ENCODE peak calls at places on chromosomes 11 and 22, in seven cellular contexts. J, K, S, G, V, D and N are unnamed samples.

GRCh38 chr11:128506999-128507591 is 80.3 kb downstream of the ETS1 start:
- DNase-seq in J (peak), K (no peak), S (peak), G (no peak), V (peak), D (peak), N (no peak)

GRCh38 chr11:57001674-57002401 is 13.1 kb downstream of the OR5AK2 start:
- DNase-seq in J (no peak), K (no peak), S (no peak), G (peak), V (no peak), D (peak), N (no peak)

GRCh38 chr11:947744-948143 is 22.1 kb downstream of the AP2A2 start:
- DNase-seq in J (no peak), K (no peak), S (no peak), G (no peak), V (no peak), D (no peak), N (no peak)

GRCh38 chr11:61793084-61793828 is 545 bp downstream of the FEN1 start:
- DNase-seq in J (no peak), K (no peak), S (no peak), G (no peak), V (no peak), D (no peak), N (no peak)

GRCh38 chr11:130146797-130147196 is 12.8 kb upstream of the ST14 start:
- DNase-seq in J (peak), K (no peak), S (peak), G (no peak), V (no peak), D (no peak), N (no peak)

GRCh38 chr11:60871378-60872061 is 4.2 kb downstream of the ZP1 start:
- DNase-seq in J (no peak), K (no peak), S (no peak), G (no peak), V (no peak), D (peak), N (no peak)

GRCh38 chr11:122115520-122116343 is at the start of gene BLID:
- DNase-seq in J (no peak), K (no peak), S (peak), G (no peak), V (no peak), D (peak), N (peak)

GRCh38 chr11:17748761-17749721 is 14.5 kb downstream of the KCNC1 start:
- DNase-seq in J (no peak), K (no peak), S (no peak), G (no peak), V (no peak), D (no peak), N (peak)

GRCh38 chr11:16669799-16670415 is 68.5 kb upstream of the C11orf58 start:
- DNase-seq in J (no peak), K (peak), S (no peak), G (no peak), V (no peak), D (peak), N (no peak)

GRCh38 chr11:59614277-59615131 is 1.1 kb downstream of the OSBP start:
- DNase-seq in J (no peak), K (no peak), S (no peak), G (peak), V (no peak), D (no peak), N (no peak)

GRCh38 chr22:38735465-38736256 is 20.1 kb downstream of the SUN2 start:
- DNase-seq in J (no peak), K (no peak), S (no peak), G (no peak), V (no peak), D (no peak), N (no peak)

GRCh38 chr11:72598901-72599300 is 75.3 kb downstream of the PDE2A start:
- DNase-seq in J (no peak), K (no peak), S (peak), G (peak), V (no peak), D (peak), N (no peak)

GRCh38 chr22:41857160-41857859 is 24.4 kb downstream of the SREBF2 start:
- DNase-seq in J (no peak), K (peak), S (peak), G (peak), V (no peak), D (peak), N (no peak)

GRCh38 chr11:81444306-81444705 is 1289.4 kb downstream of the FAM181B start:
- DNase-seq in J (no peak), K (no peak), S (no peak), G (no peak), V (no peak), D (no peak), N (no peak)

GRCh38 chr11:78564037-78564888 is 10.4 kb downstream of the NARS2 start:
- DNase-seq in J (peak), K (no peak), S (peak), G (peak), V (no peak), D (peak), N (no peak)

GRCh38 chr11:121553806-121554205 is 101.0 kb upstream of the SORL1-AS1 start:
- DNase-seq in J (no peak), K (no peak), S (peak), G (no peak), V (no peak), D (peak), N (no peak)

GRCh38 chr11:61473370-61474025 is 35.1 kb upstream of the LRRC10B start:
- DNase-seq in J (no peak), K (no peak), S (no peak), G (no peak), V (no peak), D (peak), N (no peak)

GRCh38 chr22:37982151-37982838 is 2.1 kb downstream of the SOX10 start:
- DNase-seq in J (no peak), K (no peak), S (no peak), G (no peak), V (no peak), D (no peak), N (no peak)

GRCh38 chr11:11288972-11289616 is 64.0 kb downstream of the CSNK2A3 start:
- DNase-seq in J (no peak), K (no peak), S (no peak), G (no peak), V (no peak), D (no peak), N (no peak)

GRCh38 chr11:36347384-36347906 is 51.4 kb downstream of the PRR5L start:
- DNase-seq in J (no peak), K (no peak), S (no peak), G (no peak), V (no peak), D (no peak), N (no peak)

GRCh38 chr22:47233316-47234243 is 471.1 kb downstream of the TBC1D22A start:
- DNase-seq in J (no peak), K (no peak), S (no peak), G (no peak), V (no peak), D (no peak), N (no peak)

GRCh38 chr11:120431633-120432032 is 79.9 kb upstream of the GRIK4 start:
- DNase-seq in J (no peak), K (peak), S (no peak), G (peak), V (no peak), D (peak), N (no peak)

GRCh38 chr11:120719348-120719747 is 207.8 kb downstream of the GRIK4 start:
- DNase-seq in J (no peak), K (no peak), S (no peak), G (no peak), V (no peak), D (peak), N (no peak)

GRCh38 chr11:31826530-31827438 is 15.7 kb upstream of the PAX6 start:
- DNase-seq in J (no peak), K (no peak), S (no peak), G (no peak), V (no peak), D (no peak), N (no peak)

GRCh38 chr22:44389926-44390925 is 77.5 kb upstream of the SHISAL1 start:
- DNase-seq in J (no peak), K (no peak), S (no peak), G (no peak), V (no peak), D (no peak), N (no peak)

GRCh38 chr11:35853871-35854270 is 90.0 kb upstream of the LDLRAD3 start:
- DNase-seq in J (no peak), K (no peak), S (no peak), G (no peak), V (no peak), D (no peak), N (no peak)

GRCh38 chr11:2752923-2753322 is 53.1 kb upstream of the KCNQ1OT1 start:
- DNase-seq in J (no peak), K (no peak), S (peak), G (no peak), V (no peak), D (peak), N (peak)

GRCh38 chr11:15988693-15989231 is 367.6 kb downstream of the SOX6 start:
- DNase-seq in J (no peak), K (no peak), S (no peak), G (no peak), V (no peak), D (no peak), N (no peak)

GRCh38 chr11:123125169-123125568 is 63.2 kb upstream of the HSPA8 start:
- DNase-seq in J (no peak), K (no peak), S (no peak), G (no peak), V (no peak), D (no peak), N (no peak)

GRCh38 chr11:65879622-65880021 is at the start of gene CTSW:
- DNase-seq in J (no peak), K (no peak), S (no peak), G (no peak), V (no peak), D (no peak), N (no peak)

GRCh38 chr11:68841718-68842426 is at the start of gene CPT1A:
- DNase-seq in J (peak), K (peak), S (peak), G (peak), V (no peak), D (peak), N (peak)

GRCh38 chr11:68311155-68312116 is 955 bp upstream of the LRP5 start:
- DNase-seq in J (no peak), K (no peak), S (no peak), G (no peak), V (no peak), D (no peak), N (no peak)

GRCh38 chr11:47208628-47209027 is 6.1 kb upstream of the DDB2 start:
- DNase-seq in J (no peak), K (no peak), S (no peak), G (no peak), V (no peak), D (no peak), N (no peak)

GRCh38 chr11:47215366-47215925 is 672 bp downstream of the DDB2 start:
- DNase-seq in J (no peak), K (no peak), S (no peak), G (peak), V (no peak), D (no peak), N (no peak)

GRCh38 chr11:47216141-47216798 is 1.5 kb downstream of the DDB2 start:
- DNase-seq in J (peak), K (peak), S (peak), G (peak), V (no peak), D (peak), N (no peak)

GRCh38 chr11:47212938-47213337 is 1.8 kb upstream of the DDB2 start:
- DNase-seq in J (no peak), K (no peak), S (peak), G (no peak), V (no peak), D (no peak), N (peak)

GRCh38 chr11:47213985-47214564 is 699 bp upstream of the DDB2 start:
- DNase-seq in J (peak), K (peak), S (peak), G (peak), V (peak), D (peak), N (peak)
- TF ChIP-seq POLR2A in J (peak), K (peak), S (peak), G (no peak), V (peak), D (no peak), N (peak)

GRCh38 chr22:26502688-26503561 is 9.3 kb downstream of the TFIP11 start:
- DNase-seq in J (no peak), K (no peak), S (peak), G (peak), V (no peak), D (peak), N (no peak)

GRCh38 chr22:26508148-26508547 is 4.1 kb downstream of the TFIP11 start:
- DNase-seq in J (no peak), K (no peak), S (no peak), G (no peak), V (no peak), D (no peak), N (no peak)

GRCh38 chr22:26499188-26499703 is 13.0 kb downstream of the TFIP11 start:
- DNase-seq in J (no peak), K (no peak), S (no peak), G (no peak), V (no peak), D (no peak), N (no peak)

GRCh38 chr22:26501996-26502395 is 10.3 kb downstream of the TFIP11 start:
- DNase-seq in J (no peak), K (no peak), S (no peak), G (no peak), V (no peak), D (no peak), N (no peak)

DNA sequence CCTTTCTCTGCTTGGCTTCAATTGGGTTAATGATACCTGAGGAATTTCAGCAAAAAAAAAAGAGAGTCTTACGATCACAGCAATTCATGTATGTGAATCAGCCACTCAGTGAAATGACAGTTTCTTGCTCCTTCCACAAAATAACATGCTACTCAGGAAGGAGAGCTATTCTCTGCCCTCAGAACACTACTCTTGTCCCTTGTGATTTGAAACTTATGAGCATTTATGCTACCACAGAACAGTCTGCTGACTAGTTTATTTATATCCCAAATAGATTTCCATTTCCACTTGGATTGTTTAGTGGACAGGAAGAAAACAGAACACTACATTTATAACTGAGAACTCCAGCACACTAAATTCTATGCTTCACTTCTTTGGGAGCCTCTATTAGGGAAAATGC is 8.5 kb downstream of the TFIP11 start:
- DNase-seq in J (no peak), K (no peak), S (no peak), G (no peak), V (no peak), D (no peak), N (no peak)
- TF ChIP-seq POLR2A in J (no peak), K (no peak), S (no peak), G (no peak), V (no peak), D (no peak), N (no peak)

DNA sequence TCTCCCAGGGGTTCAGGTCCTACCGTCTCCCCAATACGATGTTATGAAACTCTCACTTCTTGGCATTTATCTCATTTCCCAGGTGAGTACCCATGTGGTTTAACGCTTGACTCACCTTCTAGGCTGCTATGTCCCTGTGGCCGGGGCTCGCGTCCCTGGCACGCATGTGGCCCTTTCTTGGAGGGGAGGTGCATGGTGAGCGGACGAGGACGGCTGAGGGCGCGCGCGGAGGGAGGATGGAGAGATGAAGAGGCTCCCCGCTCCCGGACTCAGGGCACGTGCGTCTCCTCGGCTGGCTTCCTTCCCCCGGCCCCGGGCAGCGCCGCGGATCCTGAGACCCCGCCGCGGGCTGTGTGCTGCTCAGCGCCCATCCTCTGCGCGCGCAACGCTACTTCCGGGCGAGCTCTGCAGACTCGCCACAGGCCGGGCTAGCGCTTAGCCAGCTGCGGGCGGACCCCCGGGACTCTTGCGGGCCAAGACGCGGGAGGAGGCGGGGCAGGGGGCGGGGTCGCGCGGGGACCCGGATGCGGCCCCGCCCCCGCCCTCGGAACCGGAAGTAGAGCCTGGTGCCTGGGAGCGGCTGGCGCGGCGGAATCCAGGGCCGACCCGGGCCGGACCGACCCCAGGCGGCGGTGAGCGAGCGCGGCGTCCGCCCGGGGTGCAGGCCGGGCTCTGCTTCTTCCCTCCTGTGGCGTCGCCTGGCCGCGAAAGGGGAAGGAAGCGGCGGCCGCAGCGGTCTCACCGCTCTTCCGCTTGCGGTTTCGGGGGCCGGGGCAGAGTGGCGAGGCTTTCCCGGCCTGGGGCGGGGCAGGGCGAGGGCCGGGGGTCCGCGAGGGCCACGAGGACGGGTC is at the start of gene CTTN:
- DNase-seq in J (peak), K (peak), S (peak), G (peak), V (no peak), D (peak), N (peak)
- TF ChIP-seq POLR2A in J (no peak), K (peak), S (peak), G (peak), V (peak), D (peak), N (peak)

DNA sequence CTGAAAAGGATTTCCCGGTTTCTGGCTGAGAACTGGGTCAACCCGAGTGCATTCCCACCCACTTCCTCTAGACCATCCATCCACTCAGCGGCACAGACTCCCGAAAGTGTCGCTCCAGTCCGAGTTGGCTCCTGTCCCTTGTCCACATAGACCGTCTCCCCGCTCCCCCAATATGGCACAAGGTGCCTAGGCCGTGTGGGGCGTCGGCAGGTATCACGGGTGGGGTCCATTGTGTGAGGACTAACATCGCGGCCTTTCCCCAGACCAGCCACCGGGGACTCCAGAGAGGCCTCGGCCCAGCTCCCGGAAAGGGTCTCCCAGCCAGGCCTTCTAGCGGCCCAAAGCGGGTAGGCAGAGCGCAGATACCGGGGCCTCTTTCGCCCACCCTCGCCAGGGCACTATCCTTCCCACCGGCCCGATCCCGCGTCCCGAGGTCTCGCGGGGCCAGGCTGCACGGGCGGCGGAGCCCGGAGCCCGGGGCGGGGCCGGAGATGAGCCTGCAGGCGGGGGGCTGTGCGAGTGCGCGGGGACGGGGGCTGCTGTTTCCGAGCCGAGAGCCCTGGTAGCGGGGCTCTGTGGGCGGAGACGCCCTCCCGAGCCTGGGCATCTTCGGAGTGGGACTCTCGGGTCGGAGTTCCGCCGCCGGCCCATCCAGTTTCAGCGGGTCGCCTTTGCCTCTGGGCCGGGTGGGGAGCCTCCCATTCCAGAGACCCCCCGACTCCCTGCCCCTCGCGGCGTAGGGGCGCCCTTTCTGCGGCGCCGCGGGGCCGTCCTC is 21.1 kb downstream of the SERPINH1 start:
- DNase-seq in J (peak), K (peak), S (peak), G (peak), V (no peak), D (peak), N (peak)
- TF ChIP-seq POLR2A in J (no peak), K (peak), S (no peak), G (peak), V (peak), D (peak), N (peak)